ENCODE peak calls at places on chromosomes 3 and 15, in eight cellular contexts. M, N, Q, D, W, C, T and R are unnamed samples.

GRCh38 chr3:181210275-181210674 is 220.7 kb upstream of the DNAJC19 start:
- DNase-seq in W (no peak), N (peak; percentile 32), C (no peak), T (no peak), M (peak; percentile 28), D (no peak), Q (no peak), R (no peak)

GRCh38 chr15:42085721-42086120 is 8.6 kb downstream of the PLA2G4D start:
- DNase-seq in C (no peak), T (no peak), Q (no peak), M (no peak), W (no peak), N (no peak), D (no peak), R (no peak)

GRCh38 chr3:191290311-191291025 is 38.7 kb upstream of the CCDC50 start:
- DNase-seq in C (no peak), Q (no peak), M (no peak), N (peak; percentile 10), D (no peak), W (no peak), T (no peak), R (no peak)

GRCh38 chr3:138944136-138944658 is 2.7 kb downstream of the FOXL2 start:
- DNase-seq in Q (no peak), C (no peak), W (no peak), N (peak; percentile 39), M (no peak), T (no peak), D (no peak), R (no peak)

GRCh38 chr3:6921041-6921440 is 60.1 kb downstream of the GRM7 start:
- DNase-seq in N (peak; percentile 85), C (no peak), Q (peak; percentile 13), W (no peak), M (peak; percentile 4), D (no peak), T (no peak), R (no peak)

GRCh38 chr3:39433642-39434041 is 27.1 kb downstream of the RPSA start:
- DNase-seq in N (peak; percentile 57), W (peak; percentile 6), M (no peak), Q (no peak), C (no peak), T (no peak), D (no peak), R (no peak)

GRCh38 chr3:71987089-71987735 is 202.3 kb upstream of the PROK2 start:
- DNase-seq in C (no peak), W (no peak), N (peak; percentile 18), D (no peak), Q (no peak), T (no peak), M (no peak), R (no peak)

GRCh38 chr15:43930079-43930478 is 103.3 kb downstream of the WDR76 start:
- DNase-seq in M (no peak), T (no peak), D (no peak), Q (no peak), C (no peak), W (no peak), N (peak; percentile 77), R (no peak)

GRCh38 chr15:64694816-64695215 is 80.6 kb downstream of the RBPMS2 start:
- DNase-seq in D (no peak), N (no peak), Q (no peak), C (no peak), W (no peak), T (no peak), M (no peak), R (no peak)

GRCh38 chr3:57292159-57292894 is at the start of gene ASB14:
- DNase-seq in M (no peak), N (no peak), Q (no peak), D (no peak), C (no peak), T (no peak), W (no peak), R (no peak)

GRCh38 chr15:65245096-65245849 is 34.0 kb upstream of the CILP start:
- DNase-seq in T (peak; percentile 62), Q (peak; percentile 13), M (no peak), W (no peak), N (peak; percentile 27), C (no peak), D (no peak), R (no peak)